ENCODE peak calls at places on chromosomes 2 and 18, in six cellular contexts. X is mammary epithelial cell, A is IMR-90, L is OCI-LY7, Z is PC-9, G is MM.1S. C is an unnamed sample. For H3K36me3 and H4K20me1, the result is how much of the 10 kb centered on the place peaks cover.

GRCh38 chr2:233026211-233026813 is 6.2 kb upstream of the NEU2 start:
- DNase-seq in X (peak), A (peak), L (no peak), Z (peak), G (no peak), C (no peak)

GRCh38 chr2:181902625-181903024 is 11.1 kb downstream of the ITPRID2 start:
- DNase-seq in X (no peak), A (no peak), L (no peak), Z (no peak), G (no peak), C (no peak)

GRCh38 chr2:6820236-6820635 is 45.5 kb downstream of the CMPK2 start:
- DNase-seq in X (no peak), A (no peak), L (no peak), Z (no peak), G (no peak), C (no peak)

GRCh38 chr2:110858135-110858737 is 125.9 kb downstream of the ACOXL start:
- DNase-seq in X (no peak), A (no peak), L (peak), Z (no peak), G (peak), C (no peak)

GRCh38 chr18:26549103-26549485 is 741 bp upstream of the KCTD1 start:
- DNase-seq in X (peak), A (peak), L (peak), Z (peak), G (peak), C (no peak)

GRCh38 chr18:63979409-63979908 is 9.6 kb downstream of the SERPINB8 start:
- DNase-seq in X (peak), A (peak), L (peak), Z (peak), G (peak), C (peak)

GRCh38 chr2:181656450-181657261 is at the start of gene CERKL:
- DNase-seq in X (peak), A (peak), L (no peak), Z (peak), G (peak), C (peak)

GRCh38 chr2:24793752-24794477 is 690 bp downstream of the CENPO start:
- DNase-seq in X (peak), A (peak), L (peak), Z (no peak), G (peak), C (no peak)

GRCh38 chr2:231932985-231933915 is 7.1 kb upstream of the NPPC start:
- DNase-seq in X (no peak), A (no peak), L (peak), Z (no peak), G (no peak), C (peak)

GRCh38 chr2:196291873-196292800 is 120.8 kb upstream of the STK17B start:
- DNase-seq in X (peak), A (no peak), L (no peak), Z (peak), G (peak), C (no peak)

GRCh38 chr2:189834059-189834458 is 49.8 kb downstream of the PMS1 start:
- DNase-seq in X (no peak), A (no peak), L (no peak), Z (no peak), G (no peak), C (no peak)

GRCh38 chr18:68417166-68417776 is 297.6 kb downstream of the TMX3 start:
- DNase-seq in X (peak), A (no peak), L (no peak), Z (no peak), G (no peak), C (no peak)

GRCh38 chr18:22632191-22632590 is 214.5 kb upstream of the CTAGE1 start:
- DNase-seq in X (no peak), A (peak), L (no peak), Z (no peak), G (no peak), C (no peak)

GRCh38 chr2:190534310-190535118 is at the start of gene NEMP2:
- DNase-seq in X (peak), A (peak), L (peak), Z (peak), G (peak), C (peak)

GRCh38 chr2:28626891-28627421 is 124.7 kb upstream of the PPP1CB start:
- DNase-seq in X (no peak), A (peak), L (no peak), Z (no peak), G (no peak), C (no peak)

GRCh38 chr2:43605079-43605655 is 9.3 kb upstream of the THADA start:
- DNase-seq in X (peak), A (peak), L (peak), Z (peak), G (peak), C (peak)

GRCh38 chr18:7038330-7038846 is 79.2 kb downstream of the LAMA1 start:
- DNase-seq in X (peak), A (peak), L (peak), Z (no peak), G (peak), C (peak)

GRCh38 chr18:65906621-65907034 is 155.8 kb downstream of the CDH7 start:
- DNase-seq in X (no peak), A (no peak), L (no peak), Z (no peak), G (no peak), C (no peak)

GRCh38 chr18:61554117-61554776 is 221.0 kb downstream of the CDH20 start:
- DNase-seq in X (no peak), A (no peak), L (no peak), Z (no peak), G (no peak), C (peak)

GRCh38 chr2:190551928-190552327 is 17.4 kb upstream of the NEMP2 start:
- DNase-seq in X (no peak), A (no peak), L (no peak), Z (no peak), G (no peak), C (no peak)

DNA sequence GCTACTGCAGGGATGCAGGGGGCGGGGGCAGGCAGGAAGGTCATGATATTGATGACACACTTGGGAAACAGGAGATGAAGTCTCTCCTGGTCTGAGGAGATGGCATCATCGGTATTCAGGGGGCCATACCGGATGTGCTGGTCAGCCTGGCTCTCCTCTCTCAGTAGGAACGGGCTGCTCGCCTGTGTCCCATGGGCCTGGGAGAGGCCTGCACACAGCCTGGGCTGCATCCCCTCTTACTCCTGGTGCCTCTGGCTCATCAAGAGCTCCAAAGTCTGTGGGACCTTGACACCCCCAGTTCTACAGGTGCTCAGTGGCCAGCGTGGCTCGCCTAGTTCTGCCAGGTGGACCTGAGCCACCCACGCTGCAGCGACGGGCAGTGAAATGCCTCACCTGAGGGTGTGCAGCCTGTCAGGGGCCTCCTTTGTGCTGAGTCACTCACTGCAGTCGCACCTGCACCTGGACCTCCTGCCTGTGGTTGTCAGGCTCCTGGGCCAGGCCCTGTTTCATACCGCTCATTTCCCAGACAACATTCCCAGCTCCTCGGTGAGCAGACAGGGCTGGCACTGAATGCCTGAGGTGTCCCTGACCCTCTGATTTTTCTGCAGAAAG is 18.6 kb upstream of the CNDP1 start:
- DNase-seq in X (peak), A (no peak), L (no peak), Z (no peak), G (no peak), C (no peak)
- H3K36me3 ChIP-seq in X (under half), A (half or more), L (under half), Z (under half), G (under half), C (under half)

DNA sequence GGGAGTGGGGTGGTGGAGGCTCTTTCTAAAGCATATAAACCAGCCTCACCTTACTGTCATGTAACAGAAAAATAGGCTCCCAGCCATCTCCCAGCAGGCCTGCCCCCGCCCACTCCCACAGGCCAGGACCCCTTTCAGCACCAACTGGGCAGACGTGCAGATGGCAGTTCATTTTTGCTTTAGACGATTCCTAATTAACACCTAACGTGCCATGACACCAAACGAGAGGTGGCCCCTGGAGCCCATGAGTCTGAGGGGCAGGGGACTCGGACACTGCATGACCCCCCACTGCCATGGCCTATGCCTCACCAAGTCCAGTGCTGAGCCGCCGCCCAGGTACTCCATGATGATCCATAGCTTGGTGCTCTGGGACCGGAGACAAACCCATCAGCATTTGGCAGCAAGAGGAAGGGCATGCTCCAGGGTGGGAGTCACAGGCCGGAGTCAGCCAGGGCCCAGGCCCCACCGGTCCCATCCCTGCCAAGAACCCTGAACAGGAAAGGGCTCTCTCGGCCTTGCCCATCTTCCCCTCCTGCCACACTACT is 7.9 kb downstream of the STK25 start:
- DNase-seq in X (no peak), A (no peak), L (no peak), Z (no peak), G (no peak), C (peak)
- H4K20me1 ChIP-seq in X (under half), A (half or more), L (under half), Z (under half), G (under half), C (under half)

GRCh38 chr2:88108796-88109195 is 19.1 kb downstream of the FABP1 start:
- DNase-seq in X (no peak), A (no peak), L (no peak), Z (no peak), G (no peak), C (no peak)
- H3K36me3 ChIP-seq in X (under half), A (under half), L (under half), Z (under half), G (under half), C (under half)

GRCh38 chr18:43961713-43962112 is 684.4 kb upstream of the SYT4 start:
- DNase-seq in X (no peak), A (no peak), L (no peak), Z (no peak), G (peak), C (no peak)

GRCh38 chr18:43970656-43971055 is 693.4 kb upstream of the SYT4 start:
- DNase-seq in X (peak), A (no peak), L (no peak), Z (no peak), G (no peak), C (no peak)

DNA sequence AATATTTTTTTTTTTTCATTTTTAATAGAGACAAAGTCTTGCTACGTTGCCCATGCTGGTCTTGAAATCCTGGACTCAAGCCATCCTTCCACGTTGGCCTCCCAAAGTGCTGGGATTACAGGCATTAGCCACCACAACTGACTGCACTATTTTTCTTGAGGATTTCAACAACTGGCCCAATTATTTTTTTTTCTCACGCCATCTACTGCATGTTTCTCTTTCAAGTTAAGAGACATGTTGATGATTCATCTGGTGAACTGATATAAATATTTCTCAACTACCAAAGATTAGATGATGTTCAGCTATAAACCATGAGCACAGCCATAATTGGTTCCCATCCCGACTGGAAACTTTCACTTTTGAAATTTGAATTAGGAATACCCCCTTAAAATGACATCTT is 688.4 kb upstream of the SYT4 start:
- DNase-seq in X (no peak), A (peak), L (no peak), Z (no peak), G (no peak), C (no peak)
- H4K20me1 ChIP-seq in X (under half), A (under half), L (under half), Z (under half), G (under half), C (under half)

GRCh38 chr2:241690202-241690717 is 3.6 kb upstream of the DTYMK start:
- DNase-seq in X (no peak), A (no peak), L (no peak), Z (no peak), G (no peak), C (no peak)

GRCh38 chr2:241686322-241686648 is 330 bp downstream of the DTYMK start:
- DNase-seq in X (no peak), A (no peak), L (no peak), Z (no peak), G (peak), C (no peak)

GRCh38 chr2:241692448-241692847 is 5.8 kb upstream of the DTYMK start:
- DNase-seq in X (peak), A (peak), L (no peak), Z (no peak), G (no peak), C (peak)

GRCh38 chr2:241689306-241689705 is 2.7 kb upstream of the DTYMK start:
- DNase-seq in X (no peak), A (no peak), L (no peak), Z (no peak), G (no peak), C (no peak)

GRCh38 chr2:241686649-241687425 is at the start of gene DTYMK:
- DNase-seq in X (peak), A (peak), L (peak), Z (peak), G (peak), C (peak)
- H3K36me3 ChIP-seq in X (under half), A (under half), L (half or more), Z (under half), G (under half), C (under half)

GRCh38 chr2:168233726-168234406 is 13.5 kb downstream of the STK39 start:
- DNase-seq in X (no peak), A (peak), L (no peak), Z (no peak), G (no peak), C (no peak)

GRCh38 chr2:168230389-168230788 is 17.0 kb downstream of the STK39 start:
- DNase-seq in X (no peak), A (no peak), L (no peak), Z (no peak), G (no peak), C (no peak)

GRCh38 chr2:168234407-168235085 is 12.8 kb downstream of the STK39 start:
- DNase-seq in X (no peak), A (peak), L (no peak), Z (no peak), G (no peak), C (no peak)

GRCh38 chr2:168231609-168232241 is 15.7 kb downstream of the STK39 start:
- DNase-seq in X (no peak), A (no peak), L (no peak), Z (no peak), G (no peak), C (no peak)

GRCh38 chr2:168233166-168233565 is 14.2 kb downstream of the STK39 start:
- DNase-seq in X (no peak), A (no peak), L (no peak), Z (no peak), G (no peak), C (no peak)
- H4K20me1 ChIP-seq in X (under half), A (under half), L (under half), Z (under half), G (under half), C (under half)

GRCh38 chr2:60539177-60539576 is 14.3 kb downstream of the BCL11A start:
- DNase-seq in X (no peak), A (no peak), L (no peak), Z (no peak), G (no peak), C (no peak)
- H3K36me3 ChIP-seq in X (under half), A (under half), L (half or more), Z (under half), G (under half), C (under half)

GRCh38 chr2:101779652-101780051 is 82.1 kb downstream of the MAP4K4 start:
- DNase-seq in X (no peak), A (no peak), L (no peak), Z (no peak), G (no peak), C (no peak)
- H4K20me1 ChIP-seq in X (under half), A (half or more), L (half or more), Z (half or more), G (under half), C (half or more)

GRCh38 chr2:74876081-74876886 is 42.4 kb downstream of the HK2 start:
- DNase-seq in X (no peak), A (peak), L (peak), Z (peak), G (peak), C (peak)
- H3K36me3 ChIP-seq in X (half or more), A (half or more), L (half or more), Z (under half), G (under half), C (under half)

DNA sequence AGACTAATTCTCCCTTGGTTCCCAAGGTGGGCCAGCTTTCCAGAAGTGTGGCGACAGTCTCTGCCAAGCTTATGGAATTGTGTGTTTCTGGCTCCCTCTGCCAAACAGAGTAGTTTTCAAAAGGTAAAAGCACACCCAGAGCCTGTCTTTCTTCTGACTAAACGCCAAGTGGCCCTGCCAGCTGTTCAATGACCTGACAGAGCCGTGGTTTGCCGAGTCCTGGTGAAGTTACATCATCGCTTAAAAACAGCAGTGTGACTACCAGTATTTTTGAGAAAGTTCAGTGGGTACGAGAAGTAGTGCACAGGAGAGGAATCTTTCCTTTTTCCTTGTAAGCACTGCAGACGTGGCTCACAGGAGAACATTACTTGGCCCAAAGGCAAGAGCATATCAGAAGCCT is 1.9 kb downstream of the PER2 start:
- DNase-seq in X (peak), A (peak), L (no peak), Z (peak), G (no peak), C (peak)
- H4K20me1 ChIP-seq in X (under half), A (under half), L (under half), Z (under half), G (under half), C (under half)

C was measured in osteoblast.